ENCODE peak calls at places on chromosomes 7 and 10, in four cellular contexts. C is H9, A is mesendoderm, T is IMR-90. S is an unnamed sample.
A peak's percentile ranks its signal among the peaks of the same experiment; 100 is the strongest.

GRCh38 chr7:45253368-45253767 is 95.8 kb downstream of the RAMP3 start:
- DNase-seq in C (no peak), A (no peak), T (no peak), S (no peak)

GRCh38 chr10:132170561-132171361 is 16.0 kb upstream of the DPYSL4 start:
- DNase-seq in C (no peak), A (no peak), T (no peak), S (no peak)

GRCh38 chr10:70563230-70563629 is 39.3 kb downstream of the PRF1 start:
- DNase-seq in C (no peak), A (no peak), T (no peak), S (no peak)

GRCh38 chr7:138164804-138165203 is 88.5 kb downstream of the AKR1D1 start:
- DNase-seq in C (peak; percentile 43), A (no peak), T (no peak), S (no peak)

GRCh38 chr10:57694956-57695605 is 572.6 kb downstream of the IPMK start:
- DNase-seq in C (no peak), A (no peak), T (peak; percentile 26), S (no peak)

GRCh38 chr7:71311576-71311975 is 179.6 kb downstream of the GALNT17 start:
- DNase-seq in C (no peak), A (no peak), T (no peak), S (no peak)

GRCh38 chr10:31320179-31320597 is 1.2 kb downstream of the ZEB1 start:
- DNase-seq in C (peak; percentile 46), A (peak; percentile 55), T (no peak), S (peak; percentile 64)

GRCh38 chr10:94123253-94123995 is 129.7 kb downstream of the PLCE1 start:
- DNase-seq in C (no peak), A (peak; percentile 81), T (peak; percentile 93), S (peak; percentile 17)

GRCh38 chr7:41599760-41600159 is 103.1 kb downstream of the INHBA start:
- DNase-seq in C (peak; percentile 72), A (peak; percentile 63), T (no peak), S (peak; percentile 92)

GRCh38 chr7:93894966-93895650 is 4.6 kb upstream of the TFPI2 start:
- DNase-seq in C (no peak), A (no peak), T (no peak), S (no peak)
- H4K5ac ChIP-seq in C (no peak overlapping the region), A (no peak overlapping the region), T (no peak overlapping the region), S (no peak overlapping the region)

GRCh38 chr10:33035411-33035810 is 77.4 kb upstream of the ITGB1 start:
- DNase-seq in C (no peak), A (no peak), T (no peak), S (no peak)

GRCh38 chr10:33034931-33035330 is 76.9 kb upstream of the ITGB1 start:
- DNase-seq in C (no peak), A (no peak), T (no peak), S (no peak)

GRCh38 chr10:33032354-33033254 is 74.6 kb upstream of the ITGB1 start:
- DNase-seq in C (no peak), A (no peak), T (peak; percentile 79), S (no peak)

GRCh38 chr10:33031171-33031570 is 73.1 kb upstream of the ITGB1 start:
- DNase-seq in C (no peak), A (no peak), T (no peak), S (no peak)

DNA sequence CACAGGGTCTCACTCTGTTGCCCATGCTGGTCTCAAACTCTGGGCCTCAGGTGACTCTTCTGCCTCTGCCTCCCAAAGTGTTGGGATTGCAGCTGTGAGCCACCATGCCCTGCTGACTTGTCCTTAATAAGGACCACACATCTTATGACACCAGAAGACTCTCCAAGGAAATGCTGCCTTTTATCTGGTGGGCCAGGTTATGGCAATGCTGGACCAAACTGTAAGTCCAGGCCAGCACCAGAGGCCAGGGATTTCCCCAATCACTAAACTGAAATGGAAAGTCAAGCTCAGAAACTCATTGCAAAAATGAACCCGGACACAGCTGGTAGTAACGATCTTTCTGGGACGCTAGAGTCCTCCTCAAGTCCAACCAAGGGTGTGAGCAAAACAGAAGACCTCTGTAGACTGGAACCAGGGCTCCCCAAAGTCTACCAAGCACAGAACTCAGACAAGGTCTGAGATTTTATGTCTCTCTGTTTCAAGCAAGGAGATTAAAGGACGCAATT is 73.8 kb upstream of the ITGB1 start:
- DNase-seq in C (no peak), A (no peak), T (no peak), S (no peak)
- H4K5ac ChIP-seq in C (no peak overlapping the region), A (no peak overlapping the region), T (no peak overlapping the region), S (no peak overlapping the region)

GRCh38 chr7:22579961-22580360 is 80.0 kb upstream of the STEAP1B start:
- DNase-seq in C (no peak), A (no peak), T (no peak), S (no peak)

GRCh38 chr7:22574756-22575517 is 74.9 kb upstream of the STEAP1B start:
- DNase-seq in C (no peak), A (no peak), T (no peak), S (no peak)

GRCh38 chr7:22578048-22578770 is 78.2 kb upstream of the STEAP1B start:
- DNase-seq in C (no peak), A (no peak), T (peak; percentile 85), S (no peak)

GRCh38 chr7:22581099-22581498 is 81.1 kb upstream of the STEAP1B start:
- DNase-seq in C (no peak), A (no peak), T (no peak), S (no peak)

DNA sequence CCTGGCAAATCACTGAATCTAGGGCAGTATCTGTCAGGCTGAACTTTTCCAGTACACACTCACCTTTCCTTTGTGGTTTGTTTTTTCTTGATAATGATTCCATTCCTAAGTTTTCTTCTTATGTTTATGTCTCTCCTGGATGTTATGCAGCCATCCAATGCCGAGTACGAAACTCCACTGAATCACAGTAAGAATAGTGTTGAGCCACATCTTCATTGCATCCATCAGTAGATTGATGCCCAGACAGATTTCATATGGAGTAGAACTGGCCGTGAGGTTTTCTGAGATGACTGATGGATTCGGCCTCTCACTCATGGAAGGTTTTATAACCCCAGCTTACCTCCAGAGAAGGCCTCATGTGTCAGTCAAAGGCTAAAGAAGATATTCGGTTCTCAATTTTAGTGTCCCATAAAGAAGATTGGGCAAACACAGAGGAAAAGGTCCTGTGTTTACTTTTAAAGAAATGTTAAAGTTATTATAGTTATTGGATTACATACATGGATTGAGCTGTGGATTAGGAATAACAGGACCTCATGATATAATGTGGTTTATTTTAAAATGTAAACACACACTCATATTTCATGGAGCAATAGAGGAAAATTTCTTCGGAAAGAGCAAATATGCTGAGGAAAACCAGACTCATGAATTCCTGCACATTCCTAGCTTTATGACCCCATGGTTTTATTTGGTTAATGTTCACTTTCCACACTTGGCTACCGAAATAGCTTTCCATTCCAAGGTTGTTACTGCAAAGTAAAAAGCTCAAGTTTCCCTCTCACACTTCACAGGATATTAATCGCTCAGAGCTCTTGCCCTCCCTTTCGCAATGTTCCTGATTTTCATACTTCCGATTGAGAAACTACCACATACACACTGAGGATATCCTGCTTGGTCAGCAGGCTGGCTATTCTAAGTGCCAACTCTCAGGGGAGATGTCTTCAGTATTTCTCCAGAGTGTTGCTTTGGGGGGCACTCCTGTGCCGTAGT is 77.2 kb upstream of the STEAP1B start:
- DNase-seq in C (no peak), A (no peak), T (peak; percentile 98), S (no peak)
- H4K5ac ChIP-seq in C (no peak overlapping the region), A (no peak overlapping the region), T (peak overlapping the region; percentile 98), S (no peak overlapping the region)

GRCh38 chr10:125225051-125225450 is 64.7 kb upstream of the CTBP2 start:
- DNase-seq in C (no peak), A (no peak), T (no peak), S (peak; percentile 35)
- H4K5ac ChIP-seq in C (no peak overlapping the region), A (no peak overlapping the region), T (no peak overlapping the region), S (no peak overlapping the region)

GRCh38 chr7:4784799-4785198 is 9.4 kb downstream of the AP5Z1 start:
- DNase-seq in C (no peak), A (no peak), T (no peak), S (no peak)
- H4K5ac ChIP-seq in C (no peak overlapping the region), A (no peak overlapping the region), T (no peak overlapping the region), S (no peak overlapping the region)

GRCh38 chr7:28236560-28236959 is 56.0 kb upstream of the JAZF1 start:
- DNase-seq in C (no peak), A (no peak), T (no peak), S (no peak)
- H4K5ac ChIP-seq in C (no peak overlapping the region), A (no peak overlapping the region), T (no peak overlapping the region), S (no peak overlapping the region)

GRCh38 chr7:155363852-155364600 is 66.3 kb downstream of the INSIG1 start:
- DNase-seq in C (no peak), A (peak; percentile 36), T (no peak), S (no peak)

GRCh38 chr7:155362380-155363145 is 64.9 kb downstream of the INSIG1 start:
- DNase-seq in C (no peak), A (no peak), T (no peak), S (no peak)

GRCh38 chr7:155361363-155361680 is 63.6 kb downstream of the INSIG1 start:
- DNase-seq in C (no peak), A (no peak), T (no peak), S (no peak)

GRCh38 chr7:155361947-155362346 is 64.3 kb downstream of the INSIG1 start:
- DNase-seq in C (no peak), A (no peak), T (no peak), S (no peak)

GRCh38 chr7:155363146-155363539 is 65.5 kb downstream of the INSIG1 start:
- DNase-seq in C (no peak), A (no peak), T (no peak), S (no peak)
- H4K5ac ChIP-seq in C (no peak overlapping the region), A (no peak overlapping the region), T (no peak overlapping the region), S (no peak overlapping the region)

GRCh38 chr10:63145782-63146181 is 12.7 kb downstream of the NRBF2 start:
- DNase-seq in C (no peak), A (no peak), T (peak; percentile 58), S (no peak)

GRCh38 chr10:63146503-63146902 is 13.4 kb downstream of the NRBF2 start:
- DNase-seq in C (no peak), A (no peak), T (no peak), S (no peak)

GRCh38 chr10:63140077-63140476 is 6.9 kb downstream of the NRBF2 start:
- DNase-seq in C (no peak), A (no peak), T (no peak), S (no peak)

GRCh38 chr10:63143984-63144383 is 10.9 kb downstream of the NRBF2 start:
- DNase-seq in C (no peak), A (no peak), T (no peak), S (no peak)

DNA sequence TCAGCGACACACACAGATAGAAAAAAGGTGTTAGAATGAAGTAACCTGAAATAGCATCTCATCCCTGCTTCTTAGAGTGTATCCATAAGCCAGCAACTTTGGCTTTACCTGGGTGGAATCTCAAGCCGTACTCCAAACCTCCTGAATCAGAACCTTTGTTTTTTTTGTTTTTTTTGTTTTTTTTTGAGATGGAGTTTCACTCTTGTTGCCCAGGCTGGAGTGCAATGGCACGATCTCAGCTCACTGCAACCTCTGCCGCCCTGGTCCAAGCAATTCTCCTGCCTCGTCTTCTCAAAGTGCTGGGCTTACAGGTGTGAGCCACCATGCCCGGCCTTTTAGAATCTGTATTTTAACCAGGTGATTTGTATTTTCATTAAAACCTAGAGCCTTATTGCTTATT is 9.0 kb downstream of the NRBF2 start:
- DNase-seq in C (no peak), A (no peak), T (no peak), S (no peak)
- H4K5ac ChIP-seq in C (no peak overlapping the region), A (no peak overlapping the region), T (no peak overlapping the region), S (no peak overlapping the region)

S was measured in H1.